ENCODE peak calls at places on chromosomes 7 and 10, in ten cellular contexts. N, C, U, P, Q, E, A, M, Z and S are unnamed samples.

GRCh38 chr7:12715372-12716133 is 28.1 kb downstream of the ARL4A start:
- DNase-seq in N (peak), C (peak), U (no peak), P (peak), Q (peak), E (peak), A (no peak), M (no peak), Z (no peak), S (peak)

GRCh38 chr7:53900856-53901528 is 641.2 kb upstream of the VSTM2A start:
- DNase-seq in N (no peak), C (no peak), U (no peak), P (no peak), Q (no peak), E (no peak), A (no peak), M (peak), Z (no peak), S (no peak)

GRCh38 chr10:86262671-86263165 is 103.9 kb downstream of the GRID1 start:
- DNase-seq in N (peak), C (no peak), U (no peak), P (peak), Q (no peak), E (no peak), A (peak), M (peak), Z (no peak), S (peak)

GRCh38 chr7:4682621-4683042 is 537 bp downstream of the FOXK1 start:
- DNase-seq in N (peak), C (peak), U (no peak), P (peak), Q (peak), E (peak), A (no peak), M (peak), Z (peak), S (peak)

GRCh38 chr7:94530114-94530513 is 20.5 kb downstream of the CASD1 start:
- DNase-seq in N (no peak), C (no peak), U (no peak), P (no peak), Q (no peak), E (no peak), A (no peak), M (no peak), Z (no peak), S (no peak)

GRCh38 chr7:6221340-6222319 is 50.8 kb downstream of the CYTH3 start:
- DNase-seq in N (peak), C (no peak), U (no peak), P (no peak), Q (no peak), E (no peak), A (no peak), M (no peak), Z (peak), S (no peak)

GRCh38 chr10:125057158-125058001 is 103.0 kb downstream of the CTBP2 start:
- DNase-seq in N (peak), C (no peak), U (no peak), P (no peak), Q (peak), E (peak), A (no peak), M (no peak), Z (peak), S (peak)

GRCh38 chr7:78039791-78040776 is 241.5 kb downstream of the PHTF2 start:
- DNase-seq in N (no peak), C (no peak), U (no peak), P (peak), Q (no peak), E (peak), A (no peak), M (peak), Z (peak), S (no peak)

GRCh38 chr7:43849069-43849468 is 20.2 kb downstream of the MRPS24 start:
- DNase-seq in N (no peak), C (no peak), U (no peak), P (no peak), Q (no peak), E (no peak), A (no peak), M (no peak), Z (no peak), S (no peak)

GRCh38 chr10:11863353-11864105 is 40.4 kb downstream of the PROSER2 start:
- DNase-seq in N (no peak), C (no peak), U (no peak), P (no peak), Q (no peak), E (no peak), A (no peak), M (no peak), Z (peak), S (no peak)

GRCh38 chr7:17311952-17312351 is 13.5 kb downstream of the AHR start:
- DNase-seq in N (no peak), C (no peak), U (no peak), P (peak), Q (no peak), E (no peak), A (no peak), M (no peak), Z (no peak), S (no peak)

GRCh38 chr10:49310901-49311561 is 12.1 kb downstream of the C10orf71 start:
- DNase-seq in N (no peak), C (no peak), U (no peak), P (no peak), Q (no peak), E (no peak), A (no peak), M (no peak), Z (no peak), S (no peak)

GRCh38 chr7:138608292-138608691 is 92.9 kb downstream of the SVOPL start:
- DNase-seq in N (peak), C (no peak), U (no peak), P (no peak), Q (no peak), E (peak), A (no peak), M (no peak), Z (peak), S (no peak)

GRCh38 chr7:134018321-134018720 is 108.8 kb upstream of the LRGUK start:
- DNase-seq in N (no peak), C (no peak), U (no peak), P (no peak), Q (no peak), E (no peak), A (no peak), M (no peak), Z (no peak), S (no peak)

GRCh38 chr10:3143791-3144434 is 28.7 kb downstream of the PITRM1 start:
- DNase-seq in N (no peak), C (no peak), U (no peak), P (no peak), Q (no peak), E (no peak), A (no peak), M (no peak), Z (no peak), S (no peak)

GRCh38 chr10:76727009-76727408 is 910.6 kb downstream of the KCNMA1 start:
- DNase-seq in N (no peak), C (no peak), U (no peak), P (no peak), Q (no peak), E (no peak), A (no peak), M (no peak), Z (no peak), S (no peak)

GRCh38 chr7:30170460-30171197 is 35.8 kb downstream of the MTURN start:
- DNase-seq in N (no peak), C (peak), U (no peak), P (no peak), Q (no peak), E (no peak), A (no peak), M (no peak), Z (no peak), S (no peak)

GRCh38 chr10:18438356-18439126 is 212.8 kb downstream of the NSUN6 start:
- DNase-seq in N (no peak), C (no peak), U (no peak), P (no peak), Q (no peak), E (no peak), A (no peak), M (no peak), Z (no peak), S (no peak)

GRCh38 chr7:152674860-152675760 is 831 bp downstream of the XRCC2 start:
- DNase-seq in N (peak), C (peak), U (no peak), P (peak), Q (no peak), E (peak), A (peak), M (peak), Z (no peak), S (peak)

GRCh38 chr10:127869329-127869728 is 23.4 kb downstream of the CLRN3 start:
- DNase-seq in N (no peak), C (peak), U (no peak), P (no peak), Q (no peak), E (no peak), A (no peak), M (no peak), Z (no peak), S (no peak)

GRCh38 chr7:11005202-11005601 is 31.5 kb downstream of the PHF14 start:
- DNase-seq in N (no peak), C (no peak), U (no peak), P (no peak), Q (no peak), E (no peak), A (no peak), M (no peak), Z (no peak), S (no peak)

GRCh38 chr10:97030894-97031293 is 154.9 kb downstream of the SLIT1 start:
- DNase-seq in N (no peak), C (no peak), U (no peak), P (no peak), Q (no peak), E (no peak), A (no peak), M (no peak), Z (no peak), S (no peak)

GRCh38 chr7:140640727-140641531 is at the start of gene DENND2A:
- DNase-seq in N (peak), C (no peak), U (no peak), P (peak), Q (peak), E (peak), A (peak), M (peak), Z (peak), S (peak)

GRCh38 chr10:128211064-128211504 is 84.9 kb upstream of the MKI67 start:
- DNase-seq in N (no peak), C (no peak), U (no peak), P (peak), Q (no peak), E (no peak), A (no peak), M (no peak), Z (peak), S (no peak)

GRCh38 chr10:8116926-8117493 is 62.5 kb downstream of the GATA3 start:
- DNase-seq in N (no peak), C (no peak), U (no peak), P (no peak), Q (no peak), E (no peak), A (no peak), M (peak), Z (no peak), S (no peak)
- TF ChIP-seq CTCF in N (no peak), C (no peak), U (no peak), P (no peak), Q (no peak), E (no peak), A (no peak), M (no peak), Z (no peak), S (no peak)

GRCh38 chr7:31763548-31763947 is 76.5 kb downstream of the PPP1R17 start:
- DNase-seq in N (no peak), C (no peak), U (no peak), P (no peak), Q (no peak), E (no peak), A (no peak), M (no peak), Z (no peak), S (no peak)
- TF ChIP-seq CTCF in N (peak), C (peak), U (no peak), P (peak), Q (no peak), E (peak), A (peak), M (peak), Z (no peak), S (peak)

GRCh38 chr10:106537866-106538265 is 626.6 kb downstream of the SORCS1 start:
- DNase-seq in N (no peak), C (no peak), U (no peak), P (no peak), Q (no peak), E (no peak), A (no peak), M (no peak), Z (no peak), S (no peak)

GRCh38 chr10:106535304-106535964 is 629.1 kb downstream of the SORCS1 start:
- DNase-seq in N (no peak), C (peak), U (no peak), P (peak), Q (no peak), E (no peak), A (no peak), M (no peak), Z (no peak), S (no peak)

DNA sequence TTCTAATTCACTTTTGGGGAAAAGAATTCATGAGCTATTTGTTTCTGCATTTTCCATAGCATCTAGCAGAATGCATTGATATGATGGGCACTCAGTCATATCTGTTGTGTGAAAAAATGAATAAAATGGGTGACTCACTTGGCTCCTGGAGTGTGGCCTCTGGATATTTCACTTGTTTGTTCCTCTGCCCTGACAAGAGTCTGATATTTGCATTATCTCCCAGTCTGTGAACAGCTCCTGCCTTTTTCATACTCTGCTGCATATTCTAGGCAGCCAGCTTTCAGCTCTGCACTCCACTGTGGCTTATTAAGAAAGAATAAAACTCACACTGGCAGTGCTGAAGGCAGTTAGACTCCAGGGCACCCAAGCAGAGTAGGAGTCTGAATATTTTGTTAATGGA is 623.9 kb downstream of the SORCS1 start:
- DNase-seq in N (peak), C (peak), U (peak), P (no peak), Q (no peak), E (peak), A (no peak), M (no peak), Z (no peak), S (no peak)
- TF ChIP-seq CTCF in N (no peak), C (no peak), U (no peak), P (no peak), Q (no peak), E (no peak), A (no peak), M (no peak), Z (no peak), S (no peak)

GRCh38 chr10:9301148-9301547 is 1246.7 kb downstream of the GATA3 start:
- DNase-seq in N (no peak), C (peak), U (no peak), P (no peak), Q (no peak), E (peak), A (no peak), M (peak), Z (no peak), S (no peak)
- TF ChIP-seq CTCF in N (no peak), C (peak), U (peak), P (peak), Q (no peak), E (peak), A (peak), M (peak), Z (no peak), S (peak)

GRCh38 chr10:70544431-70545340 is 57.9 kb downstream of the PRF1 start:
- DNase-seq in N (no peak), C (no peak), U (no peak), P (no peak), Q (no peak), E (no peak), A (no peak), M (no peak), Z (no peak), S (no peak)

GRCh38 chr10:70543911-70544310 is 58.6 kb downstream of the PRF1 start:
- DNase-seq in N (no peak), C (no peak), U (no peak), P (no peak), Q (no peak), E (no peak), A (no peak), M (no peak), Z (no peak), S (no peak)

GRCh38 chr10:70540789-70541360 is 61.7 kb downstream of the PRF1 start:
- DNase-seq in N (no peak), C (no peak), U (no peak), P (no peak), Q (no peak), E (no peak), A (no peak), M (no peak), Z (no peak), S (no peak)

GRCh38 chr10:70541738-70542564 is 60.6 kb downstream of the PRF1 start:
- DNase-seq in N (no peak), C (no peak), U (no peak), P (no peak), Q (no peak), E (no peak), A (no peak), M (no peak), Z (no peak), S (no peak)

GRCh38 chr10:70542565-70542938 is 60.0 kb downstream of the PRF1 start:
- DNase-seq in N (no peak), C (no peak), U (no peak), P (no peak), Q (no peak), E (peak), A (no peak), M (no peak), Z (no peak), S (no peak)
- TF ChIP-seq CTCF in N (peak), C (peak), U (peak), P (no peak), Q (no peak), E (peak), A (no peak), M (peak), Z (no peak), S (no peak)

GRCh38 chr10:117419921-117420320 is 44.7 kb upstream of the PDZD8 start:
- DNase-seq in N (peak), C (peak), U (no peak), P (no peak), Q (no peak), E (no peak), A (no peak), M (no peak), Z (no peak), S (no peak)
- TF ChIP-seq CTCF in N (no peak), C (peak), U (no peak), P (peak), Q (no peak), E (no peak), A (no peak), M (no peak), Z (no peak), S (no peak)

GRCh38 chr10:60916025-60916424 is 28.0 kb downstream of the RHOBTB1 start:
- DNase-seq in N (no peak), C (no peak), U (no peak), P (peak), Q (no peak), E (no peak), A (no peak), M (peak), Z (no peak), S (no peak)
- TF ChIP-seq CTCF in N (no peak), C (peak), U (no peak), P (peak), Q (no peak), E (peak), A (peak), M (peak), Z (no peak), S (no peak)

GRCh38 chr10:79269969-79270368 is 77.3 kb upstream of the PPIF start:
- DNase-seq in N (no peak), C (peak), U (no peak), P (no peak), Q (no peak), E (no peak), A (no peak), M (peak), Z (no peak), S (no peak)
- TF ChIP-seq CTCF in N (no peak), C (no peak), U (no peak), P (no peak), Q (no peak), E (no peak), A (no peak), M (no peak), Z (no peak), S (no peak)

DNA sequence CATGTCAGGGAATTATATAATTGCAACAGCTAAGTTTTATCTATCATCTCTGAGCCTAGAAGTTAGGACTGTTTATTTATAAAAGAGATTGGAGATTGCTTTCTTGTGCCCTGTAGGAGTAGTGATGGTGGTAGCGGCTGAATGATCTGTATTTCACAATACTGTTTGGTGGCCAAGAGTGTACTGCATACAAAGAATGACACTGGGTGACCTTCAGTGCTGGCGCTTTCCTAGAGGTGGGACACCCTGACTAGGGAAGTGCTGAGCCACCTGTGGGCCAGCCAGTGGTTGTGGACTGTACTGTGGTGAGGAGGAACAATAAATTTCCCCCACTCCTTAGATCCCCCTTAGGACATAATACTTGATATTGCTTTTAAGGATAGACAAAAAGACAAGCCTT is 53.0 kb downstream of the COPG2 start:
- DNase-seq in N (no peak), C (no peak), U (no peak), P (no peak), Q (no peak), E (no peak), A (no peak), M (no peak), Z (no peak), S (no peak)
- TF ChIP-seq CTCF in N (no peak), C (no peak), U (no peak), P (no peak), Q (no peak), E (no peak), A (no peak), M (no peak), Z (no peak), S (no peak)